ENCODE peak calls at places on chromosomes 4 and X, in eight cellular contexts. One of them, this sample, is unnamed.

GRCh38 chr4:88792268-88792781 is 94.7 kb upstream of the NAP1L5 start:
- DNase-seq in lower lobe of right lung: no peak
- DNase-seq in progenitor cell of endocrine pancreas: no peak
- DNase-seq in psoas muscle: no peak
- DNase-seq in endothelial cell: no peak
- DNase-seq in OCI-LY7: no peak
- DNase-seq in BJ: peak; percentile 39
- DNase-seq in colonic mucosa: no peak
- DNase-seq in this sample: no peak

GRCh38 chrX:34810364-34810763 is 132.2 kb upstream of the FAM47B start:
- DNase-seq in lower lobe of right lung: no peak
- DNase-seq in progenitor cell of endocrine pancreas: no peak
- DNase-seq in psoas muscle: no peak
- DNase-seq in endothelial cell: no peak
- DNase-seq in OCI-LY7: no peak
- DNase-seq in BJ: no peak
- DNase-seq in colonic mucosa: no peak
- DNase-seq in this sample: no peak

GRCh38 chrX:15653961-15654360 is 10.6 kb downstream of the CLTRN start:
- DNase-seq in lower lobe of right lung: no peak
- DNase-seq in progenitor cell of endocrine pancreas: no peak
- DNase-seq in psoas muscle: no peak
- DNase-seq in endothelial cell: no peak
- DNase-seq in OCI-LY7: no peak
- DNase-seq in BJ: no peak
- DNase-seq in colonic mucosa: no peak
- DNase-seq in this sample: no peak

GRCh38 chr4:187019896-187020295 is 296.2 kb upstream of the FAT1 start:
- DNase-seq in lower lobe of right lung: no peak
- DNase-seq in progenitor cell of endocrine pancreas: no peak
- DNase-seq in psoas muscle: no peak
- DNase-seq in endothelial cell: no peak
- DNase-seq in OCI-LY7: no peak
- DNase-seq in BJ: no peak
- DNase-seq in colonic mucosa: no peak
- DNase-seq in this sample: no peak

GRCh38 chr4:67106846-67107467 is 438.3 kb downstream of the CENPC start:
- DNase-seq in lower lobe of right lung: no peak
- DNase-seq in progenitor cell of endocrine pancreas: no peak
- DNase-seq in psoas muscle: no peak
- DNase-seq in endothelial cell: no peak
- DNase-seq in OCI-LY7: no peak
- DNase-seq in BJ: no peak
- DNase-seq in colonic mucosa: no peak
- DNase-seq in this sample: no peak

GRCh38 chrX:153767674-153768055 is 3.6 kb downstream of the PLXNB3 start:
- DNase-seq in lower lobe of right lung: no peak
- DNase-seq in progenitor cell of endocrine pancreas: no peak
- DNase-seq in psoas muscle: no peak
- DNase-seq in endothelial cell: no peak
- DNase-seq in OCI-LY7: no peak
- DNase-seq in BJ: no peak
- DNase-seq in colonic mucosa: no peak
- DNase-seq in this sample: no peak

GRCh38 chr4:153521995-153522799 is 56.0 kb downstream of the TMEM131L start:
- DNase-seq in lower lobe of right lung: no peak
- DNase-seq in progenitor cell of endocrine pancreas: no peak
- DNase-seq in psoas muscle: no peak
- DNase-seq in endothelial cell: no peak
- DNase-seq in OCI-LY7: peak; percentile 25
- DNase-seq in BJ: no peak
- DNase-seq in colonic mucosa: peak; percentile 17
- DNase-seq in this sample: peak; percentile 58

GRCh38 chr4:74235135-74235534 is 73.1 kb upstream of the EPGN start:
- DNase-seq in lower lobe of right lung: no peak
- DNase-seq in progenitor cell of endocrine pancreas: no peak
- DNase-seq in psoas muscle: no peak
- DNase-seq in endothelial cell: no peak
- DNase-seq in OCI-LY7: no peak
- DNase-seq in BJ: no peak
- DNase-seq in colonic mucosa: no peak
- DNase-seq in this sample: no peak

GRCh38 chr4:16194199-16194598 is 32.1 kb downstream of the TAPT1 start:
- DNase-seq in lower lobe of right lung: no peak
- DNase-seq in progenitor cell of endocrine pancreas: no peak
- DNase-seq in psoas muscle: no peak
- DNase-seq in endothelial cell: no peak
- DNase-seq in OCI-LY7: no peak
- DNase-seq in BJ: no peak
- DNase-seq in colonic mucosa: no peak
- DNase-seq in this sample: no peak

GRCh38 chr4:165118256-165118909 is 5.7 kb upstream of the TMEM192 start:
- DNase-seq in lower lobe of right lung: no peak
- DNase-seq in progenitor cell of endocrine pancreas: no peak
- DNase-seq in psoas muscle: no peak
- DNase-seq in endothelial cell: no peak
- DNase-seq in OCI-LY7: no peak
- DNase-seq in BJ: no peak
- DNase-seq in colonic mucosa: no peak
- DNase-seq in this sample: no peak

GRCh38 chrX:9899640-9900075 is 67.5 kb upstream of the CLDN34 start:
- DNase-seq in lower lobe of right lung: no peak
- DNase-seq in progenitor cell of endocrine pancreas: no peak
- DNase-seq in psoas muscle: no peak
- DNase-seq in endothelial cell: no peak
- DNase-seq in OCI-LY7: no peak
- DNase-seq in BJ: peak; percentile 78
- DNase-seq in colonic mucosa: no peak
- DNase-seq in this sample: no peak

GRCh38 chr4:184383497-184384055 is 90.8 kb downstream of the IRF2 start:
- DNase-seq in lower lobe of right lung: no peak
- DNase-seq in progenitor cell of endocrine pancreas: no peak
- DNase-seq in psoas muscle: no peak
- DNase-seq in endothelial cell: no peak
- DNase-seq in OCI-LY7: no peak
- DNase-seq in BJ: peak; percentile 85
- DNase-seq in colonic mucosa: peak; percentile 53
- DNase-seq in this sample: no peak

GRCh38 chr4:56112377-56112776 is 163.6 kb downstream of the CEP135 start:
- DNase-seq in lower lobe of right lung: no peak
- DNase-seq in progenitor cell of endocrine pancreas: no peak
- DNase-seq in psoas muscle: no peak
- DNase-seq in endothelial cell: no peak
- DNase-seq in OCI-LY7: no peak
- DNase-seq in BJ: no peak
- DNase-seq in colonic mucosa: no peak
- DNase-seq in this sample: no peak

GRCh38 chr4:94653095-94653649 is 104.6 kb upstream of the BMPR1B start:
- DNase-seq in lower lobe of right lung: no peak
- DNase-seq in progenitor cell of endocrine pancreas: no peak
- DNase-seq in psoas muscle: no peak
- DNase-seq in endothelial cell: no peak
- DNase-seq in OCI-LY7: no peak
- DNase-seq in BJ: no peak
- DNase-seq in colonic mucosa: no peak
- DNase-seq in this sample: no peak

GRCh38 chr4:124566030-124566429 is 146.5 kb downstream of the ANKRD50 start:
- DNase-seq in lower lobe of right lung: no peak
- DNase-seq in progenitor cell of endocrine pancreas: no peak
- DNase-seq in psoas muscle: no peak
- DNase-seq in endothelial cell: no peak
- DNase-seq in OCI-LY7: no peak
- DNase-seq in BJ: no peak
- DNase-seq in colonic mucosa: no peak
- DNase-seq in this sample: no peak

GRCh38 chrX:134544614-134545255 is 84.8 kb downstream of the HPRT1 start:
- DNase-seq in lower lobe of right lung: no peak
- DNase-seq in progenitor cell of endocrine pancreas: peak; percentile 42
- DNase-seq in psoas muscle: no peak
- DNase-seq in endothelial cell: no peak
- DNase-seq in OCI-LY7: no peak
- DNase-seq in BJ: no peak
- DNase-seq in colonic mucosa: no peak
- DNase-seq in this sample: no peak

GRCh38 chr4:69617083-69617694 is 22.3 kb downstream of the UGT2A2 start:
- DNase-seq in lower lobe of right lung: no peak
- DNase-seq in progenitor cell of endocrine pancreas: no peak
- DNase-seq in psoas muscle: no peak
- DNase-seq in endothelial cell: peak; percentile 30
- DNase-seq in OCI-LY7: peak; percentile 7
- DNase-seq in BJ: no peak
- DNase-seq in colonic mucosa: no peak
- DNase-seq in this sample: no peak

GRCh38 chr4:17595471-17596005 is 18.5 kb downstream of the LAP3 start:
- DNase-seq in lower lobe of right lung: no peak
- DNase-seq in progenitor cell of endocrine pancreas: no peak
- DNase-seq in psoas muscle: no peak
- DNase-seq in endothelial cell: no peak
- DNase-seq in OCI-LY7: peak; percentile 84
- DNase-seq in BJ: no peak
- DNase-seq in colonic mucosa: no peak
- DNase-seq in this sample: peak; percentile 35

GRCh38 chr4:109730294-109731051 is 603 bp upstream of the PLA2G12A start:
- DNase-seq in lower lobe of right lung: peak; percentile 62
- DNase-seq in progenitor cell of endocrine pancreas: peak; percentile 30
- DNase-seq in psoas muscle: peak; percentile 73
- DNase-seq in endothelial cell: peak; percentile 55
- DNase-seq in OCI-LY7: no peak
- DNase-seq in BJ: peak; percentile 9
- DNase-seq in colonic mucosa: peak; percentile 70
- DNase-seq in this sample: peak; percentile 79

GRCh38 chr4:6806924-6807676 is 24.6 kb downstream of the KIAA0232 start:
- DNase-seq in lower lobe of right lung: no peak
- DNase-seq in progenitor cell of endocrine pancreas: no peak
- DNase-seq in psoas muscle: no peak
- DNase-seq in endothelial cell: no peak
- DNase-seq in OCI-LY7: no peak
- DNase-seq in BJ: no peak
- DNase-seq in colonic mucosa: no peak
- DNase-seq in this sample: no peak
- TF ChIP-seq CTCF in lower lobe of right lung: no peak
- TF ChIP-seq CTCF in progenitor cell of endocrine pancreas: no peak
- TF ChIP-seq CTCF in psoas muscle: no peak
- TF ChIP-seq CTCF in endothelial cell: no peak
- TF ChIP-seq CTCF in OCI-LY7: no peak
- TF ChIP-seq CTCF in BJ: no peak
- TF ChIP-seq CTCF in colonic mucosa: no peak
- TF ChIP-seq CTCF in this sample: no peak

GRCh38 chr4:1072830-1073446 is 40.4 kb downstream of the RNF212 start:
- DNase-seq in lower lobe of right lung: no peak
- DNase-seq in progenitor cell of endocrine pancreas: no peak
- DNase-seq in psoas muscle: no peak
- DNase-seq in endothelial cell: peak; percentile 57
- DNase-seq in OCI-LY7: peak; percentile 67
- DNase-seq in BJ: no peak
- DNase-seq in colonic mucosa: peak; percentile 79
- DNase-seq in this sample: peak; percentile 66
- TF ChIP-seq CTCF in lower lobe of right lung: peak; percentile 63
- TF ChIP-seq CTCF in progenitor cell of endocrine pancreas: peak; percentile 69
- TF ChIP-seq CTCF in psoas muscle: peak; percentile 40
- TF ChIP-seq CTCF in endothelial cell: peak; percentile 67
- TF ChIP-seq CTCF in OCI-LY7: peak; percentile 83
- TF ChIP-seq CTCF in BJ: peak; percentile 90
- TF ChIP-seq CTCF in colonic mucosa: peak; percentile 75
- TF ChIP-seq CTCF in this sample: peak; percentile 22

GRCh38 chr4:2909583-2909982 is 53.6 kb downstream of the NOP14 start:
- DNase-seq in lower lobe of right lung: no peak
- DNase-seq in progenitor cell of endocrine pancreas: no peak
- DNase-seq in psoas muscle: no peak
- DNase-seq in endothelial cell: no peak
- DNase-seq in OCI-LY7: no peak
- DNase-seq in BJ: no peak
- DNase-seq in colonic mucosa: no peak
- DNase-seq in this sample: no peak

GRCh38 chr4:2911868-2912267 is 51.3 kb downstream of the NOP14 start:
- DNase-seq in lower lobe of right lung: no peak
- DNase-seq in progenitor cell of endocrine pancreas: no peak
- DNase-seq in psoas muscle: no peak
- DNase-seq in endothelial cell: no peak
- DNase-seq in OCI-LY7: no peak
- DNase-seq in BJ: no peak
- DNase-seq in colonic mucosa: no peak
- DNase-seq in this sample: no peak

GRCh38 chr4:2907706-2908293 is 55.4 kb downstream of the NOP14 start:
- DNase-seq in lower lobe of right lung: no peak
- DNase-seq in progenitor cell of endocrine pancreas: peak; percentile 50
- DNase-seq in psoas muscle: no peak
- DNase-seq in endothelial cell: no peak
- DNase-seq in OCI-LY7: no peak
- DNase-seq in BJ: no peak
- DNase-seq in colonic mucosa: no peak
- DNase-seq in this sample: no peak

GRCh38 chr4:2908686-2909085 is 54.5 kb downstream of the NOP14 start:
- DNase-seq in lower lobe of right lung: no peak
- DNase-seq in progenitor cell of endocrine pancreas: no peak
- DNase-seq in psoas muscle: no peak
- DNase-seq in endothelial cell: no peak
- DNase-seq in OCI-LY7: no peak
- DNase-seq in BJ: no peak
- DNase-seq in colonic mucosa: no peak
- DNase-seq in this sample: no peak

GRCh38 chr4:2910409-2910808 is 52.8 kb downstream of the NOP14 start:
- DNase-seq in lower lobe of right lung: no peak
- DNase-seq in progenitor cell of endocrine pancreas: no peak
- DNase-seq in psoas muscle: no peak
- DNase-seq in endothelial cell: no peak
- DNase-seq in OCI-LY7: peak; percentile 18
- DNase-seq in BJ: no peak
- DNase-seq in colonic mucosa: no peak
- DNase-seq in this sample: no peak
- TF ChIP-seq CTCF in lower lobe of right lung: no peak
- TF ChIP-seq CTCF in progenitor cell of endocrine pancreas: peak; percentile 29
- TF ChIP-seq CTCF in psoas muscle: no peak
- TF ChIP-seq CTCF in endothelial cell: no peak
- TF ChIP-seq CTCF in OCI-LY7: peak; percentile 47
- TF ChIP-seq CTCF in BJ: no peak
- TF ChIP-seq CTCF in colonic mucosa: no peak
- TF ChIP-seq CTCF in this sample: no peak

DNA sequence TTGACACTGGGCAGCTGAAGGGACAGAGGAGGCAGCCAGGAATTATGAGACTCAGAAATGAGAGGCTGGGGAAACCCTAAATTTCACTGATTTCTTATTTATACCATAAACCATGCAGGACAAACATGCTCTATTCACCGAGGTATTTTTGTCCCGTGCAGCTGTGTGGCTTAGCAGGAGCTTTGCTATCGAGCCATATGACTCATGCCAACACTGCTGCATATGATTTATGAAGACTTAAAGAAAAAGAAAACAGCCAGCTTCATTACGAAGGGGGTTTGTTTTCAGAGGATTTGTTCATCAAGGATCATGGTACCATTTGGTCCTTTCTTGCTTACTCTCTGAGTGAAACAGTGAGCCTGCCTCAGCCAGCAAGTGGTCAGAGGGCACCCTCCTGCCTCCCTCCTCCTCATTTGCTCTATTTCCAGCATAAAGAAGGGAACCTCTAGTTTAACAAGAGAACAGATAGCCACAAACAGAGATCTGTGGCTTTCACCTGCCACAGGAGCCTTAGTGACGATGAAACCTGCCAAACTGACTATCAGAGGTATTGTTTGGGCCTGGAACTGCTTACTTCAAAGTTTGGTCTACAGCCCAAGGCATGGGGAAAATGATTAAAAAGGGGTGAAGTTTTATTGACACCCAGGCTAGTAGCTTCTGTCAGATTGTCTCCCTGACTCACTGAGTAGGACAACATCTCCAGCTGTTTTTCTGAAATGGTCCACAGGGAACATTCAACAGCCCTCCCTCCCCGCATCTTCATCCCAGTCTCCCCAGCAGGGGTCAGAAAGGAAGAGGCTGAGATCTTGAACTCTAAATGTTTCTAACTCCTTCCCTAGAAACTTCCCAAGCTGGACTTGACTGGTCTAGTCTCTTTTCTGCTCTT is 80.1 kb upstream of the MAML3 start:
- DNase-seq in lower lobe of right lung: no peak
- DNase-seq in progenitor cell of endocrine pancreas: no peak
- DNase-seq in psoas muscle: no peak
- DNase-seq in endothelial cell: no peak
- DNase-seq in OCI-LY7: no peak
- DNase-seq in BJ: no peak
- DNase-seq in colonic mucosa: no peak
- DNase-seq in this sample: no peak
- TF ChIP-seq CTCF in lower lobe of right lung: no peak
- TF ChIP-seq CTCF in progenitor cell of endocrine pancreas: no peak
- TF ChIP-seq CTCF in psoas muscle: no peak
- TF ChIP-seq CTCF in endothelial cell: no peak
- TF ChIP-seq CTCF in OCI-LY7: no peak
- TF ChIP-seq CTCF in BJ: no peak
- TF ChIP-seq CTCF in colonic mucosa: no peak
- TF ChIP-seq CTCF in this sample: no peak